ENCODE peak calls at places on chromosomes 13 and 19, in six cellular contexts. O, W, X, C, F and U are unnamed samples.

GRCh38 chr19:42178791-42179500 is 38.5 kb downstream of the DEDD2 start:
- DNase-seq in O (no peak), W (no peak), X (no peak), C (no peak), F (no peak), U (no peak)

GRCh38 chr13:28541966-28542365 is 47.0 kb upstream of the FLT1 start:
- DNase-seq in O (no peak), W (no peak), X (no peak), C (no peak), F (no peak), U (no peak)

GRCh38 chr19:53772943-53773342 is 51.2 kb downstream of the NLRP12 start:
- DNase-seq in O (peak), W (peak), X (peak), C (peak), F (peak), U (no peak)

GRCh38 chr19:48492925-48493717 is 18.5 kb downstream of the LMTK3 start:
- DNase-seq in O (peak), W (peak), X (peak), C (peak), F (peak), U (peak)

GRCh38 chr13:61162636-61163035 is 253.0 kb downstream of the PCDH20 start:
- DNase-seq in O (no peak), W (no peak), X (no peak), C (no peak), F (no peak), U (no peak)

GRCh38 chr13:94196426-94196825 is 283.1 kb downstream of the DCT start:
- DNase-seq in O (no peak), W (no peak), X (no peak), C (no peak), F (no peak), U (no peak)

GRCh38 chr19:39406656-39407393 is at the start of gene ZFP36:
- DNase-seq in O (peak), W (peak), X (peak), C (peak), F (peak), U (no peak)

GRCh38 chr19:50537769-50538230 is 24.1 kb upstream of the ASPDH start:
- DNase-seq in O (peak), W (peak), X (peak), C (peak), F (peak), U (no peak)

GRCh38 chr19:3642987-3643386 is 16.4 kb upstream of the CACTIN start:
- DNase-seq in O (no peak), W (no peak), X (no peak), C (no peak), F (peak), U (no peak)

GRCh38 chr19:29120471-29120870 is 92.5 kb downstream of the UQCRFS1 start:
- DNase-seq in O (no peak), W (no peak), X (no peak), C (no peak), F (no peak), U (no peak)

GRCh38 chr13:112140366-112140765 is 73.4 kb downstream of the SOX1 start:
- DNase-seq in O (no peak), W (no peak), X (no peak), C (no peak), F (no peak), U (no peak)

GRCh38 chr19:13396256-13397080 is 109.8 kb downstream of the CACNA1A start:
- DNase-seq in O (peak), W (no peak), X (peak), C (peak), F (peak), U (no peak)

GRCh38 chr19:47305309-47305751 is 4.3 kb upstream of the C5AR1 start:
- DNase-seq in O (peak), W (peak), X (peak), C (peak), F (peak), U (peak)

GRCh38 chr19:35013820-35014754 is 14.0 kb downstream of the GRAMD1A start:
- DNase-seq in O (no peak), W (peak), X (no peak), C (no peak), F (no peak), U (no peak)

GRCh38 chr19:752652-753517 is 2.0 kb downstream of the MISP start:
- DNase-seq in O (peak), W (no peak), X (peak), C (peak), F (peak), U (no peak)

GRCh38 chr19:7535993-7536685 is 622 bp downstream of the PNPLA6 start:
- DNase-seq in O (no peak), W (no peak), X (no peak), C (no peak), F (no peak), U (no peak)

GRCh38 chr13:99969934-99970760 is 1.4 kb downstream of the ZIC5 start:
- DNase-seq in O (no peak), W (no peak), X (peak), C (peak), F (peak), U (no peak)

GRCh38 chr19:12202250-12202649 is 39.4 kb downstream of the ZNF136 start:
- DNase-seq in O (no peak), W (peak), X (peak), C (no peak), F (peak), U (no peak)

GRCh38 chr13:43473437-43473836 is 313.3 kb downstream of the ENOX1 start:
- DNase-seq in O (no peak), W (no peak), X (no peak), C (no peak), F (no peak), U (no peak)

GRCh38 chr19:18415177-18415867 is 3.9 kb upstream of the SSBP4 start:
- DNase-seq in O (peak), W (no peak), X (no peak), C (peak), F (peak), U (no peak)

GRCh38 chr19:28633223-28634030 is 579.5 kb downstream of the UQCRFS1 start:
- DNase-seq in O (no peak), W (peak), X (peak), C (peak), F (peak), U (no peak)

GRCh38 chr19:16829822-16830289 is 658 bp downstream of the SIN3B start:
- DNase-seq in O (no peak), W (no peak), X (no peak), C (no peak), F (peak), U (no peak)

GRCh38 chr19:47797996-47798903 is 6.1 kb downstream of the TPRX1 start:
- DNase-seq in O (no peak), W (no peak), X (no peak), C (no peak), F (no peak), U (no peak)

GRCh38 chr13:113374511-113375175 is 10.7 kb upstream of the GRTP1 start:
- DNase-seq in O (no peak), W (no peak), X (no peak), C (no peak), F (no peak), U (no peak)

GRCh38 chr19:53865918-53866696 is 1.6 kb upstream of the MYADM start:
- DNase-seq in O (peak), W (peak), X (peak), C (peak), F (peak), U (no peak)

GRCh38 chr13:102812616-102813287 is 13.8 kb downstream of the BIVM start:
- DNase-seq in O (no peak), W (no peak), X (no peak), C (no peak), F (peak), U (no peak)

GRCh38 chr19:49807174-49807830 is 5.8 kb downstream of the FUZ start:
- DNase-seq in O (no peak), W (no peak), X (no peak), C (no peak), F (no peak), U (no peak)

GRCh38 chr19:3658004-3658822 is 31.6 kb upstream of the CACTIN start:
- DNase-seq in O (no peak), W (no peak), X (no peak), C (no peak), F (no peak), U (no peak)

GRCh38 chr19:36420961-36421748 is 2.7 kb upstream of the ZFP82 start:
- DNase-seq in O (no peak), W (peak), X (no peak), C (no peak), F (peak), U (no peak)